ENCODE peak calls at places on chromosomes 1 and 21, in ten cellular contexts. One of them, this sample, is unnamed.

GRCh38 chr1:18100493-18101063 is 7.0 kb upstream of the IGSF21 start:
- DNase-seq in omental fat pad: peak
- DNase-seq in heart left ventricle: peak
- DNase-seq in SW480: peak
- DNase-seq in activated CD4-positive, alpha-beta T cell treated with anti-CD3 and anti-CD28 coated beads, Interleukin-2, amount 10 ng/mL, durations not matched to agents 7 days and 5 days: peak
- DNase-seq in HT-29: peak
- DNase-seq in psoas muscle: peak
- DNase-seq in GM13977: peak
- DNase-seq in small intestine: peak
- DNase-seq in EL: peak
- DNase-seq in this sample: peak

GRCh38 chr1:233238884-233239432 is 56.6 kb downstream of the PCNX2 start:
- DNase-seq in omental fat pad: no peak
- DNase-seq in heart left ventricle: no peak
- DNase-seq in SW480: no peak
- DNase-seq in activated CD4-positive, alpha-beta T cell treated with anti-CD3 and anti-CD28 coated beads, Interleukin-2, amount 10 ng/mL, durations not matched to agents 7 days and 5 days: no peak
- DNase-seq in HT-29: no peak
- DNase-seq in psoas muscle: no peak
- DNase-seq in GM13977: no peak
- DNase-seq in small intestine: no peak
- DNase-seq in EL: no peak
- DNase-seq in this sample: no peak

GRCh38 chr1:8653878-8654277 is 163.6 kb downstream of the RERE start:
- DNase-seq in omental fat pad: no peak
- DNase-seq in heart left ventricle: no peak
- DNase-seq in SW480: no peak
- DNase-seq in activated CD4-positive, alpha-beta T cell treated with anti-CD3 and anti-CD28 coated beads, Interleukin-2, amount 10 ng/mL, durations not matched to agents 7 days and 5 days: no peak
- DNase-seq in HT-29: no peak
- DNase-seq in psoas muscle: no peak
- DNase-seq in GM13977: no peak
- DNase-seq in small intestine: no peak
- DNase-seq in EL: no peak
- DNase-seq in this sample: no peak

GRCh38 chr1:219906924-219907771 is 21.2 kb downstream of the SLC30A10 start:
- DNase-seq in omental fat pad: no peak
- DNase-seq in heart left ventricle: no peak
- DNase-seq in SW480: no peak
- DNase-seq in activated CD4-positive, alpha-beta T cell treated with anti-CD3 and anti-CD28 coated beads, Interleukin-2, amount 10 ng/mL, durations not matched to agents 7 days and 5 days: no peak
- DNase-seq in HT-29: no peak
- DNase-seq in psoas muscle: no peak
- DNase-seq in GM13977: no peak
- DNase-seq in small intestine: no peak
- DNase-seq in EL: no peak
- DNase-seq in this sample: no peak

GRCh38 chr1:150877220-150877516 is 769 bp upstream of the ARNT start:
- DNase-seq in omental fat pad: no peak
- DNase-seq in heart left ventricle: no peak
- DNase-seq in SW480: no peak
- DNase-seq in activated CD4-positive, alpha-beta T cell treated with anti-CD3 and anti-CD28 coated beads, Interleukin-2, amount 10 ng/mL, durations not matched to agents 7 days and 5 days: peak
- DNase-seq in HT-29: peak
- DNase-seq in psoas muscle: no peak
- DNase-seq in GM13977: no peak
- DNase-seq in small intestine: no peak
- DNase-seq in EL: no peak
- DNase-seq in this sample: no peak

GRCh38 chr1:242761556-242761955 is 237.1 kb upstream of the PLD5 start:
- DNase-seq in omental fat pad: no peak
- DNase-seq in heart left ventricle: no peak
- DNase-seq in SW480: no peak
- DNase-seq in activated CD4-positive, alpha-beta T cell treated with anti-CD3 and anti-CD28 coated beads, Interleukin-2, amount 10 ng/mL, durations not matched to agents 7 days and 5 days: no peak
- DNase-seq in HT-29: no peak
- DNase-seq in psoas muscle: no peak
- DNase-seq in GM13977: no peak
- DNase-seq in small intestine: no peak
- DNase-seq in EL: no peak
- DNase-seq in this sample: no peak

GRCh38 chr1:185434721-185435120 is 117.7 kb upstream of the IVNS1ABP start:
- DNase-seq in omental fat pad: no peak
- DNase-seq in heart left ventricle: no peak
- DNase-seq in SW480: no peak
- DNase-seq in activated CD4-positive, alpha-beta T cell treated with anti-CD3 and anti-CD28 coated beads, Interleukin-2, amount 10 ng/mL, durations not matched to agents 7 days and 5 days: no peak
- DNase-seq in HT-29: no peak
- DNase-seq in psoas muscle: no peak
- DNase-seq in GM13977: no peak
- DNase-seq in small intestine: no peak
- DNase-seq in EL: no peak
- DNase-seq in this sample: no peak

GRCh38 chr1:4657920-4658585 is 3.6 kb downstream of the AJAP1 start:
- DNase-seq in omental fat pad: no peak
- DNase-seq in heart left ventricle: no peak
- DNase-seq in SW480: no peak
- DNase-seq in activated CD4-positive, alpha-beta T cell treated with anti-CD3 and anti-CD28 coated beads, Interleukin-2, amount 10 ng/mL, durations not matched to agents 7 days and 5 days: no peak
- DNase-seq in HT-29: no peak
- DNase-seq in psoas muscle: no peak
- DNase-seq in GM13977: no peak
- DNase-seq in small intestine: no peak
- DNase-seq in EL: no peak
- DNase-seq in this sample: no peak

GRCh38 chr1:232921416-232921815 is 29.0 kb upstream of the NTPCR start:
- DNase-seq in omental fat pad: no peak
- DNase-seq in heart left ventricle: no peak
- DNase-seq in SW480: no peak
- DNase-seq in activated CD4-positive, alpha-beta T cell treated with anti-CD3 and anti-CD28 coated beads, Interleukin-2, amount 10 ng/mL, durations not matched to agents 7 days and 5 days: no peak
- DNase-seq in HT-29: no peak
- DNase-seq in psoas muscle: no peak
- DNase-seq in GM13977: no peak
- DNase-seq in small intestine: no peak
- DNase-seq in EL: no peak
- DNase-seq in this sample: no peak

GRCh38 chr1:70719164-70719563 is 308.1 kb downstream of the CTH start:
- DNase-seq in omental fat pad: no peak
- DNase-seq in heart left ventricle: no peak
- DNase-seq in SW480: no peak
- DNase-seq in activated CD4-positive, alpha-beta T cell treated with anti-CD3 and anti-CD28 coated beads, Interleukin-2, amount 10 ng/mL, durations not matched to agents 7 days and 5 days: no peak
- DNase-seq in HT-29: no peak
- DNase-seq in psoas muscle: no peak
- DNase-seq in GM13977: no peak
- DNase-seq in small intestine: no peak
- DNase-seq in EL: no peak
- DNase-seq in this sample: no peak

GRCh38 chr1:19101244-19101643 is 108.8 kb downstream of the UBR4 start:
- DNase-seq in omental fat pad: no peak
- DNase-seq in heart left ventricle: no peak
- DNase-seq in SW480: no peak
- DNase-seq in activated CD4-positive, alpha-beta T cell treated with anti-CD3 and anti-CD28 coated beads, Interleukin-2, amount 10 ng/mL, durations not matched to agents 7 days and 5 days: no peak
- DNase-seq in HT-29: no peak
- DNase-seq in psoas muscle: no peak
- DNase-seq in GM13977: no peak
- DNase-seq in small intestine: no peak
- DNase-seq in EL: peak
- DNase-seq in this sample: no peak

GRCh38 chr21:46180778-46181391 is 3.4 kb downstream of the SPATC1L start:
- DNase-seq in omental fat pad: no peak
- DNase-seq in heart left ventricle: no peak
- DNase-seq in SW480: no peak
- DNase-seq in activated CD4-positive, alpha-beta T cell treated with anti-CD3 and anti-CD28 coated beads, Interleukin-2, amount 10 ng/mL, durations not matched to agents 7 days and 5 days: no peak
- DNase-seq in HT-29: no peak
- DNase-seq in psoas muscle: no peak
- DNase-seq in GM13977: peak
- DNase-seq in small intestine: no peak
- DNase-seq in EL: no peak
- DNase-seq in this sample: no peak

GRCh38 chr1:36781098-36781497 is 253.2 kb downstream of the GRIK3 start:
- DNase-seq in omental fat pad: no peak
- DNase-seq in heart left ventricle: no peak
- DNase-seq in SW480: no peak
- DNase-seq in activated CD4-positive, alpha-beta T cell treated with anti-CD3 and anti-CD28 coated beads, Interleukin-2, amount 10 ng/mL, durations not matched to agents 7 days and 5 days: no peak
- DNase-seq in HT-29: no peak
- DNase-seq in psoas muscle: no peak
- DNase-seq in GM13977: no peak
- DNase-seq in small intestine: no peak
- DNase-seq in EL: no peak
- DNase-seq in this sample: no peak

GRCh38 chr1:151728151-151728711 is 6.9 kb downstream of the RIIAD1 start:
- DNase-seq in omental fat pad: no peak
- DNase-seq in heart left ventricle: no peak
- DNase-seq in SW480: no peak
- DNase-seq in activated CD4-positive, alpha-beta T cell treated with anti-CD3 and anti-CD28 coated beads, Interleukin-2, amount 10 ng/mL, durations not matched to agents 7 days and 5 days: no peak
- DNase-seq in HT-29: no peak
- DNase-seq in psoas muscle: no peak
- DNase-seq in GM13977: no peak
- DNase-seq in small intestine: no peak
- DNase-seq in EL: peak
- DNase-seq in this sample: no peak

GRCh38 chr1:159204071-159204790 is 444 bp upstream of the ACKR1 start:
- DNase-seq in omental fat pad: no peak
- DNase-seq in heart left ventricle: no peak
- DNase-seq in SW480: no peak
- DNase-seq in activated CD4-positive, alpha-beta T cell treated with anti-CD3 and anti-CD28 coated beads, Interleukin-2, amount 10 ng/mL, durations not matched to agents 7 days and 5 days: no peak
- DNase-seq in HT-29: no peak
- DNase-seq in psoas muscle: no peak
- DNase-seq in GM13977: no peak
- DNase-seq in small intestine: no peak
- DNase-seq in EL: no peak
- DNase-seq in this sample: no peak

GRCh38 chr1:165824269-165824643 is 3.2 kb upstream of the UCK2 start:
- DNase-seq in omental fat pad: no peak
- DNase-seq in heart left ventricle: no peak
- DNase-seq in SW480: no peak
- DNase-seq in activated CD4-positive, alpha-beta T cell treated with anti-CD3 and anti-CD28 coated beads, Interleukin-2, amount 10 ng/mL, durations not matched to agents 7 days and 5 days: no peak
- DNase-seq in HT-29: no peak
- DNase-seq in psoas muscle: no peak
- DNase-seq in GM13977: no peak
- DNase-seq in small intestine: no peak
- DNase-seq in EL: no peak
- DNase-seq in this sample: no peak

GRCh38 chr1:112358798-112359408 is 37.1 kb upstream of the CTTNBP2NL start:
- DNase-seq in omental fat pad: peak
- DNase-seq in heart left ventricle: peak
- DNase-seq in SW480: peak
- DNase-seq in activated CD4-positive, alpha-beta T cell treated with anti-CD3 and anti-CD28 coated beads, Interleukin-2, amount 10 ng/mL, durations not matched to agents 7 days and 5 days: peak
- DNase-seq in HT-29: peak
- DNase-seq in psoas muscle: peak
- DNase-seq in GM13977: peak
- DNase-seq in small intestine: peak
- DNase-seq in EL: peak
- DNase-seq in this sample: peak

GRCh38 chr1:219160942-219161341 is 12.7 kb upstream of the LYPLAL1 start:
- DNase-seq in omental fat pad: no peak
- DNase-seq in heart left ventricle: no peak
- DNase-seq in SW480: no peak
- DNase-seq in activated CD4-positive, alpha-beta T cell treated with anti-CD3 and anti-CD28 coated beads, Interleukin-2, amount 10 ng/mL, durations not matched to agents 7 days and 5 days: no peak
- DNase-seq in HT-29: no peak
- DNase-seq in psoas muscle: no peak
- DNase-seq in GM13977: no peak
- DNase-seq in small intestine: no peak
- DNase-seq in EL: no peak
- DNase-seq in this sample: no peak

GRCh38 chr1:164716992-164717703 is 158.2 kb downstream of the PBX1 start:
- DNase-seq in omental fat pad: no peak
- DNase-seq in heart left ventricle: no peak
- DNase-seq in SW480: no peak
- DNase-seq in activated CD4-positive, alpha-beta T cell treated with anti-CD3 and anti-CD28 coated beads, Interleukin-2, amount 10 ng/mL, durations not matched to agents 7 days and 5 days: no peak
- DNase-seq in HT-29: no peak
- DNase-seq in psoas muscle: no peak
- DNase-seq in GM13977: no peak
- DNase-seq in small intestine: no peak
- DNase-seq in EL: peak
- DNase-seq in this sample: no peak

GRCh38 chr1:75328691-75329090 is 194.5 kb downstream of the LHX8 start:
- DNase-seq in omental fat pad: no peak
- DNase-seq in heart left ventricle: no peak
- DNase-seq in SW480: no peak
- DNase-seq in activated CD4-positive, alpha-beta T cell treated with anti-CD3 and anti-CD28 coated beads, Interleukin-2, amount 10 ng/mL, durations not matched to agents 7 days and 5 days: no peak
- DNase-seq in HT-29: no peak
- DNase-seq in psoas muscle: no peak
- DNase-seq in GM13977: no peak
- DNase-seq in small intestine: no peak
- DNase-seq in EL: no peak
- DNase-seq in this sample: no peak

GRCh38 chr1:112954945-112955677 is 885 bp downstream of the SLC16A1 start:
- DNase-seq in omental fat pad: no peak
- DNase-seq in heart left ventricle: peak
- DNase-seq in SW480: peak
- DNase-seq in activated CD4-positive, alpha-beta T cell treated with anti-CD3 and anti-CD28 coated beads, Interleukin-2, amount 10 ng/mL, durations not matched to agents 7 days and 5 days: peak
- DNase-seq in HT-29: peak
- DNase-seq in psoas muscle: peak
- DNase-seq in GM13977: peak
- DNase-seq in small intestine: peak
- DNase-seq in EL: peak
- DNase-seq in this sample: peak

GRCh38 chr1:46464013-46464548 is 25.6 kb upstream of the DMBX1 start:
- DNase-seq in omental fat pad: no peak
- DNase-seq in heart left ventricle: no peak
- DNase-seq in SW480: no peak
- DNase-seq in activated CD4-positive, alpha-beta T cell treated with anti-CD3 and anti-CD28 coated beads, Interleukin-2, amount 10 ng/mL, durations not matched to agents 7 days and 5 days: no peak
- DNase-seq in HT-29: no peak
- DNase-seq in psoas muscle: no peak
- DNase-seq in GM13977: no peak
- DNase-seq in small intestine: no peak
- DNase-seq in EL: no peak
- DNase-seq in this sample: no peak

This sample was measured in Calu3.